ENCODE peak calls at places on chromosomes 5 and 9, in four cellular contexts. One of them, this sample, is unnamed.

GRCh38 chr5:76709762-76710161 is 6.2 kb upstream of the F2R start:
- DNase-seq in spleen: no peak
- DNase-seq in T-helper 9 cell: no peak
- DNase-seq in suprapubic skin: no peak
- DNase-seq in this sample: no peak

GRCh38 chr9:28808042-28808441 is 1234.8 kb upstream of the C9orf72 start:
- DNase-seq in spleen: no peak
- DNase-seq in suprapubic skin: no peak
- DNase-seq in T-helper 9 cell: no peak
- DNase-seq in this sample: no peak

GRCh38 chr9:10678790-10679189 is 66.0 kb upstream of the PTPRD start:
- DNase-seq in spleen: no peak
- DNase-seq in T-helper 9 cell: no peak
- DNase-seq in suprapubic skin: no peak
- DNase-seq in this sample: no peak

GRCh38 chr9:4243113-4243512 is 56.8 kb downstream of the GLIS3 start:
- DNase-seq in T-helper 9 cell: no peak
- DNase-seq in suprapubic skin: no peak
- DNase-seq in spleen: no peak
- DNase-seq in this sample: no peak

GRCh38 chr9:6414291-6414690 is 1.3 kb downstream of the UHRF2 start:
- DNase-seq in suprapubic skin: no peak
- DNase-seq in T-helper 9 cell: no peak
- DNase-seq in spleen: no peak
- DNase-seq in this sample: no peak

GRCh38 chr9:91753711-91754110 is 196.3 kb downstream of the ROR2 start:
- DNase-seq in T-helper 9 cell: no peak
- DNase-seq in suprapubic skin: no peak
- DNase-seq in spleen: no peak
- DNase-seq in this sample: no peak

GRCh38 chr5:78819707-78820106 is 165.4 kb downstream of the ARSB start:
- DNase-seq in spleen: no peak
- DNase-seq in suprapubic skin: no peak
- DNase-seq in T-helper 9 cell: no peak
- DNase-seq in this sample: no peak

GRCh38 chr5:150258126-150258525 is 31.4 kb downstream of the CAMK2A start:
- DNase-seq in T-helper 9 cell: no peak
- DNase-seq in spleen: no peak
- DNase-seq in suprapubic skin: no peak
- DNase-seq in this sample: no peak

GRCh38 chr9:92668746-92669526 is 995 bp downstream of the IPPK start:
- DNase-seq in spleen: peak
- DNase-seq in T-helper 9 cell: peak
- DNase-seq in suprapubic skin: peak
- DNase-seq in this sample: peak

GRCh38 chr5:123180178-123180577 is 91.1 kb downstream of the PRDM6 start:
- DNase-seq in spleen: no peak
- DNase-seq in suprapubic skin: no peak
- DNase-seq in T-helper 9 cell: no peak
- DNase-seq in this sample: no peak

GRCh38 chr5:176542596-176543427 is 5.6 kb upstream of the RNF44 start:
- DNase-seq in T-helper 9 cell: no peak
- DNase-seq in spleen: peak
- DNase-seq in suprapubic skin: no peak
- DNase-seq in this sample: no peak

GRCh38 chr9:129178983-129179382 is 922 bp upstream of the IER5L start:
- DNase-seq in spleen: no peak
- DNase-seq in T-helper 9 cell: no peak
- DNase-seq in suprapubic skin: no peak
- DNase-seq in this sample: no peak

This sample was measured in upper lobe of right lung.